ENCODE peak calls at places on chromosomes 6 and 20, in four cellular contexts. Y, O, Q and B are unnamed samples.

GRCh38 chr6:38720295-38720694 is 5.2 kb downstream of the DNAH8 start:
- DNase-seq in Y (no peak), O (no peak), Q (no peak), B (no peak)

GRCh38 chr6:29011276-29011734 is 6.2 kb upstream of the ZNF311 start:
- DNase-seq in Y (peak; percentile 40), O (peak; percentile 48), Q (no peak), B (peak; percentile 55)

GRCh38 chr6:170099387-170099786 is 191.5 kb downstream of the DLL1 start:
- DNase-seq in Y (no peak), O (no peak), Q (peak; percentile 11), B (no peak)

GRCh38 chr6:35181933-35182612 is 31.7 kb upstream of the SCUBE3 start:
- DNase-seq in Y (peak; percentile 19), O (no peak), Q (no peak), B (no peak)

GRCh38 chr6:56374841-56375369 is 127.5 kb upstream of the COL21A1 start:
- DNase-seq in Y (no peak), O (no peak), Q (no peak), B (no peak)

GRCh38 chr20:64149141-64149540 is 15.1 kb upstream of the MYT1 start:
- DNase-seq in Y (no peak), O (no peak), Q (no peak), B (no peak)

GRCh38 chr20:10217517-10218410 is 866 bp upstream of the SNAP25 start:
- DNase-seq in Y (no peak), O (peak; percentile 4), Q (peak; percentile 69), B (peak; percentile 37)

GRCh38 chr6:113944701-113945100 is 26.2 kb downstream of the HDAC2 start:
- DNase-seq in Y (no peak), O (no peak), Q (no peak), B (no peak)

GRCh38 chr6:143192766-143193165 is 132.1 kb downstream of the AIG1 start:
- DNase-seq in Y (no peak), O (no peak), Q (no peak), B (no peak)

GRCh38 chr20:64010711-64011237 is 25.2 kb upstream of the C20orf204 start:
- DNase-seq in Y (peak; percentile 88), O (no peak), Q (no peak), B (no peak)

GRCh38 chr6:11771473-11772048 is 7.0 kb downstream of the ADTRP start:
- DNase-seq in Y (no peak), O (no peak), Q (no peak), B (no peak)

GRCh38 chr6:143536461-143536865 is 24.9 kb upstream of the FUCA2 start:
- DNase-seq in Y (peak; percentile 61), O (peak; percentile 56), Q (no peak), B (peak; percentile 62)

GRCh38 chr20:45998337-45998736 is 10.4 kb upstream of the MMP9 start:
- DNase-seq in Y (no peak), O (no peak), Q (no peak), B (no peak)

GRCh38 chr20:43955244-43956191 is 40.9 kb downstream of the TOX2 start:
- DNase-seq in Y (peak; percentile 87), O (no peak), Q (no peak), B (peak; percentile 51)

GRCh38 chr6:109452181-109452580 is 3.4 kb downstream of the MICAL1 start:
- DNase-seq in Y (no peak), O (no peak), Q (no peak), B (no peak)

GRCh38 chr20:63835031-63835858 is 4.2 kb upstream of the ZBTB46 start:
- DNase-seq in Y (peak; percentile 69), O (no peak), Q (peak; percentile 36), B (peak; percentile 76)

GRCh38 chr20:23231561-23232218 is 118.9 kb upstream of the NXT1 start:
- DNase-seq in Y (no peak), O (no peak), Q (no peak), B (no peak)

GRCh38 chr6:159178847-159179246 is 9.6 kb downstream of the FNDC1 start:
- DNase-seq in Y (no peak), O (no peak), Q (no peak), B (no peak)

GRCh38 chr20:44728835-44729342 is 13.7 kb downstream of the CCN5 start:
- DNase-seq in Y (no peak), O (no peak), Q (no peak), B (no peak)

GRCh38 chr6:22024973-22025467 is 271.8 kb downstream of the PRL start:
- DNase-seq in Y (peak; percentile 67), O (no peak), Q (no peak), B (no peak)

GRCh38 chr6:22026160-22026678 is 270.6 kb downstream of the PRL start:
- DNase-seq in Y (no peak), O (no peak), Q (no peak), B (no peak)

GRCh38 chr6:22025468-22026159 is 271.2 kb downstream of the PRL start:
- DNase-seq in Y (peak; percentile 85), O (peak; percentile 6), Q (no peak), B (peak; percentile 49)

GRCh38 chr6:22027226-22027725 is 269.6 kb downstream of the PRL start:
- DNase-seq in Y (no peak), O (no peak), Q (no peak), B (no peak)

GRCh38 chr6:22024004-22024403 is 272.8 kb downstream of the PRL start:
- DNase-seq in Y (peak; percentile 36), O (no peak), Q (no peak), B (no peak)
- TF ChIP-seq CTCF in Y (no peak), O (no peak), Q (no peak), B (no peak)

DNA sequence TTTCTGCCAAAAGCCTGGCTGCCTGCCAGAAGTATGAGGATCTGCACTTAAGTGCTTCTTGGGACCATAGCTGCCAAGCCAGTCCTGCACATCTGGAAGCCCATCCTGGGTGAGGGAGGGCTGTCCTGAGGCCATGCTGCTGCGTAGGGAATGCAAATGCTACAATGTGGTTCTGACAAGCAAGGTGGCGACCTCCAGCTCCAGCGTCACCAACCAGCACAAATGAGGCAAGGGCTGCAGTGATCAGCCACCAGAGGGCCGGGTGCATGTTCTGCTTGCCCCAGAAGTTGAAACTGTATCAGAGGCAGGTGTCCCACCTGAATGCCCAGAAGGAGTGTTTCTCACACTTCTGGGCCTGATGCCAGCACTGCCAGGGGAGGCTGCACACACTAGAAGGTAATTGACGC is 99.1 kb upstream of the KCNQ5 start:
- DNase-seq in Y (peak; percentile 52), O (peak; percentile 11), Q (no peak), B (peak; percentile 12)
- TF ChIP-seq CTCF in Y (peak; percentile 47), O (no peak), Q (no peak), B (peak; percentile 27)

GRCh38 chr6:124684621-124685020 is 277.6 kb upstream of the RNF217 start:
- DNase-seq in Y (no peak), O (no peak), Q (no peak), B (no peak)

GRCh38 chr6:124679392-124679791 is 282.8 kb upstream of the RNF217 start:
- DNase-seq in Y (no peak), O (no peak), Q (no peak), B (no peak)

GRCh38 chr6:124682751-124683150 is 279.5 kb upstream of the RNF217 start:
- DNase-seq in Y (no peak), O (no peak), Q (no peak), B (no peak)

GRCh38 chr6:124688369-124688768 is 273.9 kb upstream of the RNF217 start:
- DNase-seq in Y (no peak), O (no peak), Q (no peak), B (no peak)

GRCh38 chr6:124683507-124683906 is 278.7 kb upstream of the RNF217 start:
- DNase-seq in Y (no peak), O (no peak), Q (no peak), B (no peak)
- TF ChIP-seq CTCF in Y (no peak), O (no peak), Q (peak; percentile 10), B (no peak)

GRCh38 chr20:4167261-4168004 is 152.1 kb upstream of the RNF24 start:
- DNase-seq in Y (no peak), O (no peak), Q (peak; percentile 82), B (no peak)
- TF ChIP-seq CTCF in Y (no peak), O (no peak), Q (no peak), B (no peak)

GRCh38 chr6:68639826-68640505 is 4.9 kb downstream of the ADGRB3 start:
- DNase-seq in Y (no peak), O (no peak), Q (no peak), B (no peak)

GRCh38 chr6:68637782-68638181 is 2.7 kb downstream of the ADGRB3 start:
- DNase-seq in Y (no peak), O (no peak), Q (no peak), B (no peak)

GRCh38 chr6:68636710-68637470 is 1.8 kb downstream of the ADGRB3 start:
- DNase-seq in Y (no peak), O (no peak), Q (no peak), B (no peak)

GRCh38 chr6:68639211-68639610 is 4.1 kb downstream of the ADGRB3 start:
- DNase-seq in Y (no peak), O (no peak), Q (no peak), B (no peak)

GRCh38 chr6:68638225-68638900 is 3.3 kb downstream of the ADGRB3 start:
- DNase-seq in Y (peak; percentile 62), O (peak; percentile 22), Q (peak; percentile 54), B (peak; percentile 30)
- TF ChIP-seq CTCF in Y (peak; percentile 54), O (peak; percentile 66), Q (peak; percentile 87), B (peak; percentile 44)

GRCh38 chr6:30876039-30876730 is 8.1 kb upstream of the DDR1 start:
- DNase-seq in Y (peak; percentile 52), O (no peak), Q (no peak), B (peak; percentile 6)
- TF ChIP-seq CTCF in Y (no peak), O (no peak), Q (no peak), B (no peak)

GRCh38 chr6:408599-409102 is 17.1 kb downstream of the IRF4 start:
- DNase-seq in Y (peak; percentile 46), O (no peak), Q (no peak), B (no peak)
- TF ChIP-seq CTCF in Y (no peak), O (peak; percentile 74), Q (peak; percentile 32), B (no peak)

GRCh38 chr6:85752602-85753001 is 109.9 kb upstream of the SYNCRIP start:
- DNase-seq in Y (no peak), O (no peak), Q (no peak), B (no peak)

GRCh38 chr6:85751374-85752055 is 108.8 kb upstream of the SYNCRIP start:
- DNase-seq in Y (no peak), O (no peak), Q (no peak), B (no peak)

GRCh38 chr6:85754894-85755293 is 112.2 kb upstream of the SYNCRIP start:
- DNase-seq in Y (no peak), O (no peak), Q (no peak), B (no peak)

GRCh38 chr6:85756982-85757381 is 114.3 kb upstream of the SYNCRIP start:
- DNase-seq in Y (peak; percentile 24), O (no peak), Q (no peak), B (no peak)
- TF ChIP-seq CTCF in Y (peak; percentile 16), O (peak; percentile 15), Q (peak; percentile 57), B (peak; percentile 21)

DNA sequence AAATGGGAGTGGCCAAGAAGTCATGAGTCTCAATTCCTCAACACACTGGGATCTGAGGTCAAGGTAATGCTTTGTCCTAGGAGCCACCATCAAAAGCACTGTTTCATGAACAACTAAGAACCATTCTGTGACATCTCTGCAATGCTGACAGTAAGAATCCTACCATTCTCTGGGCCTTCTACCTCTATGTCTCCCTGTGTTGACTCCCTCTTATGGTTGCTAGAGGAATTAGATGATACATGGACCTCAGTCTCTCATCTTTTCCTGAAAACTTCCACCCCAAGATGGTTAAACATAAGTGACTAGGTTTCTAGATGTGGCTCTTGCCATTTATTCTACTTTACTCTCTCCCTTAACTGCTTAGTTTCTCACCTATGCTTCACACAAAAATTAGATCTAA is 9.1 kb downstream of the MTRF1L start:
- DNase-seq in Y (no peak), O (no peak), Q (no peak), B (no peak)
- TF ChIP-seq CTCF in Y (peak; percentile 4), O (no peak), Q (no peak), B (no peak)